ENCODE peak calls at places on chromosome 1, in seven cellular contexts. One of them, this sample, is unnamed. For H3K36me3, the result is how much of the 10 kb centered on the place peaks cover.

GRCh38 chr1:205248793-205249601 is 21.3 kb downstream of the TMCC2 start:
- DNase-seq in breast epithelium: peak
- DNase-seq in upper lobe of left lung: peak
- DNase-seq in HCT116: no peak
- DNase-seq in sigmoid colon: peak
- DNase-seq in SK-N-SH: peak
- DNase-seq in prostate gland: peak
- DNase-seq in this sample: peak

GRCh38 chr1:33641099-33641830 is 168.8 kb downstream of the ZSCAN20 start:
- DNase-seq in breast epithelium: no peak
- DNase-seq in upper lobe of left lung: no peak
- DNase-seq in HCT116: peak
- DNase-seq in sigmoid colon: no peak
- DNase-seq in SK-N-SH: no peak
- DNase-seq in prostate gland: no peak
- DNase-seq in this sample: no peak

GRCh38 chr1:219292341-219292740 is 118.7 kb downstream of the LYPLAL1 start:
- DNase-seq in breast epithelium: no peak
- DNase-seq in upper lobe of left lung: no peak
- DNase-seq in HCT116: no peak
- DNase-seq in sigmoid colon: no peak
- DNase-seq in SK-N-SH: no peak
- DNase-seq in prostate gland: no peak
- DNase-seq in this sample: no peak

GRCh38 chr1:228010921-228011320 is 4.1 kb downstream of the WNT3A start:
- DNase-seq in breast epithelium: peak
- DNase-seq in upper lobe of left lung: peak
- DNase-seq in HCT116: no peak
- DNase-seq in sigmoid colon: peak
- DNase-seq in SK-N-SH: no peak
- DNase-seq in prostate gland: no peak
- DNase-seq in this sample: no peak

GRCh38 chr1:21321963-21322680 is 31.9 kb upstream of the ECE1 start:
- DNase-seq in breast epithelium: no peak
- DNase-seq in upper lobe of left lung: no peak
- DNase-seq in HCT116: no peak
- DNase-seq in sigmoid colon: peak
- DNase-seq in SK-N-SH: no peak
- DNase-seq in prostate gland: no peak
- DNase-seq in this sample: no peak

GRCh38 chr1:60102691-60103090 is 29.1 kb upstream of the C1orf87 start:
- DNase-seq in breast epithelium: no peak
- DNase-seq in upper lobe of left lung: no peak
- DNase-seq in HCT116: no peak
- DNase-seq in sigmoid colon: no peak
- DNase-seq in SK-N-SH: no peak
- DNase-seq in prostate gland: no peak
- DNase-seq in this sample: no peak

GRCh38 chr1:67771152-67771551 is 62.1 kb downstream of the GNG12 start:
- DNase-seq in breast epithelium: no peak
- DNase-seq in upper lobe of left lung: no peak
- DNase-seq in HCT116: no peak
- DNase-seq in sigmoid colon: no peak
- DNase-seq in SK-N-SH: no peak
- DNase-seq in prostate gland: no peak
- DNase-seq in this sample: no peak

GRCh38 chr1:211371406-211372105 is 44.9 kb downstream of the TRAF5 start:
- DNase-seq in breast epithelium: no peak
- DNase-seq in upper lobe of left lung: no peak
- DNase-seq in HCT116: no peak
- DNase-seq in sigmoid colon: no peak
- DNase-seq in SK-N-SH: no peak
- DNase-seq in prostate gland: no peak
- DNase-seq in this sample: no peak

GRCh38 chr1:167722152-167722869 is 529 bp downstream of the MPZL1 start:
- DNase-seq in breast epithelium: no peak
- DNase-seq in upper lobe of left lung: no peak
- DNase-seq in HCT116: no peak
- DNase-seq in sigmoid colon: peak
- DNase-seq in SK-N-SH: peak
- DNase-seq in prostate gland: peak
- DNase-seq in this sample: peak

GRCh38 chr1:58929667-58930325 is 145.9 kb upstream of the JUN start:
- DNase-seq in breast epithelium: no peak
- DNase-seq in upper lobe of left lung: peak
- DNase-seq in HCT116: no peak
- DNase-seq in sigmoid colon: no peak
- DNase-seq in SK-N-SH: no peak
- DNase-seq in prostate gland: no peak
- DNase-seq in this sample: peak

GRCh38 chr1:227330709-227331108 is 12.4 kb upstream of the CDC42BPA start:
- DNase-seq in breast epithelium: no peak
- DNase-seq in upper lobe of left lung: no peak
- DNase-seq in HCT116: no peak
- DNase-seq in sigmoid colon: no peak
- DNase-seq in SK-N-SH: no peak
- DNase-seq in prostate gland: no peak
- DNase-seq in this sample: no peak

GRCh38 chr1:3153197-3153596 is 84.2 kb downstream of the PRDM16 start:
- DNase-seq in breast epithelium: no peak
- DNase-seq in upper lobe of left lung: peak
- DNase-seq in HCT116: no peak
- DNase-seq in sigmoid colon: no peak
- DNase-seq in SK-N-SH: no peak
- DNase-seq in prostate gland: no peak
- DNase-seq in this sample: no peak

GRCh38 chr1:49523764-49524163 is 500.0 kb downstream of the AGBL4 start:
- DNase-seq in breast epithelium: no peak
- DNase-seq in upper lobe of left lung: no peak
- DNase-seq in HCT116: no peak
- DNase-seq in sigmoid colon: no peak
- DNase-seq in SK-N-SH: no peak
- DNase-seq in prostate gland: no peak
- DNase-seq in this sample: no peak

GRCh38 chr1:115139381-115139780 is 50.1 kb upstream of the TSPAN2 start:
- DNase-seq in breast epithelium: no peak
- DNase-seq in upper lobe of left lung: peak
- DNase-seq in HCT116: no peak
- DNase-seq in sigmoid colon: no peak
- DNase-seq in SK-N-SH: peak
- DNase-seq in prostate gland: no peak
- DNase-seq in this sample: no peak

GRCh38 chr1:149903836-149904491 is 4.6 kb downstream of the BOLA1 start:
- DNase-seq in breast epithelium: no peak
- DNase-seq in upper lobe of left lung: no peak
- DNase-seq in HCT116: no peak
- DNase-seq in sigmoid colon: no peak
- DNase-seq in SK-N-SH: no peak
- DNase-seq in prostate gland: no peak
- DNase-seq in this sample: no peak

GRCh38 chr1:156078728-156079127 is 3.5 kb downstream of the MEX3A start:
- DNase-seq in breast epithelium: no peak
- DNase-seq in upper lobe of left lung: no peak
- DNase-seq in HCT116: no peak
- DNase-seq in sigmoid colon: no peak
- DNase-seq in SK-N-SH: no peak
- DNase-seq in prostate gland: no peak
- DNase-seq in this sample: no peak

GRCh38 chr1:156080598-156081173 is 1.6 kb downstream of the MEX3A start:
- DNase-seq in breast epithelium: no peak
- DNase-seq in upper lobe of left lung: no peak
- DNase-seq in HCT116: no peak
- DNase-seq in sigmoid colon: no peak
- DNase-seq in SK-N-SH: peak
- DNase-seq in prostate gland: no peak
- DNase-seq in this sample: no peak

GRCh38 chr1:156081174-156082110 is 823 bp downstream of the MEX3A start:
- DNase-seq in breast epithelium: no peak
- DNase-seq in upper lobe of left lung: peak
- DNase-seq in HCT116: no peak
- DNase-seq in sigmoid colon: no peak
- DNase-seq in SK-N-SH: peak
- DNase-seq in prostate gland: no peak
- DNase-seq in this sample: no peak

GRCh38 chr1:156082111-156083091 is at the start of gene MEX3A:
- DNase-seq in breast epithelium: peak
- DNase-seq in upper lobe of left lung: peak
- DNase-seq in HCT116: no peak
- DNase-seq in sigmoid colon: peak
- DNase-seq in SK-N-SH: peak
- DNase-seq in prostate gland: peak
- DNase-seq in this sample: peak

GRCh38 chr1:156079762-156080597 is 2.3 kb downstream of the MEX3A start:
- DNase-seq in breast epithelium: no peak
- DNase-seq in upper lobe of left lung: no peak
- DNase-seq in HCT116: no peak
- DNase-seq in sigmoid colon: no peak
- DNase-seq in SK-N-SH: no peak
- DNase-seq in prostate gland: no peak
- DNase-seq in this sample: no peak
- H3K4me3 ChIP-seq in breast epithelium: no peak
- H3K4me3 ChIP-seq in upper lobe of left lung: no peak
- H3K4me3 ChIP-seq in HCT116: no peak
- H3K4me3 ChIP-seq in sigmoid colon: no peak
- H3K4me3 ChIP-seq in SK-N-SH: peak
- H3K4me3 ChIP-seq in prostate gland: no peak
- H3K4me3 ChIP-seq in this sample: no peak

DNA sequence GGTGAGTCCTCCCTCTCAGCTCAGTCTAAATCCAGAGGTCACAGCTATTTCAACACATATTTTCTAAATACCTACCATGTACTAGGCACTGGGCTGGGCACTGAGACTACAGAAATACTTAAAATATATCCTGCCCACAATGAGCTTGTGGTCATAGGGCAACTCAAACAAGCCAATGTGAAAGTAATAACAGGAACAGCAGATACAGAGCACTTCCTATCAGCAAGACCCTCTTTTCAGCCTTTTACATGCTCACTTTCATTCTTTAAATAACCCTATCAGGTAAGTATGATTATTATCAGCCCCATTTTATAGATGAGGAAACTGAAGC is 71.9 kb downstream of the CD34 start:
- DNase-seq in breast epithelium: no peak
- DNase-seq in upper lobe of left lung: no peak
- DNase-seq in HCT116: no peak
- DNase-seq in sigmoid colon: no peak
- DNase-seq in SK-N-SH: no peak
- DNase-seq in prostate gland: no peak
- DNase-seq in this sample: no peak
- H3K36me3 ChIP-seq in breast epithelium: under half
- H3K36me3 ChIP-seq in upper lobe of left lung: under half
- H3K36me3 ChIP-seq in HCT116: under half
- H3K36me3 ChIP-seq in sigmoid colon: under half
- H3K36me3 ChIP-seq in SK-N-SH: under half
- H3K36me3 ChIP-seq in prostate gland: under half
- H3K36me3 ChIP-seq in this sample: under half

GRCh38 chr1:26726784-26727183 is 31.0 kb downstream of the ARID1A start:
- DNase-seq in breast epithelium: no peak
- DNase-seq in upper lobe of left lung: no peak
- DNase-seq in HCT116: no peak
- DNase-seq in sigmoid colon: no peak
- DNase-seq in SK-N-SH: no peak
- DNase-seq in prostate gland: no peak
- DNase-seq in this sample: no peak
- TF ChIP-seq POLR2AphosphoS5 in breast epithelium: no peak
- TF ChIP-seq POLR2AphosphoS5 in upper lobe of left lung: no peak
- TF ChIP-seq POLR2AphosphoS5 in HCT116: no peak
- TF ChIP-seq POLR2AphosphoS5 in sigmoid colon: no peak
- TF ChIP-seq POLR2AphosphoS5 in SK-N-SH: no peak
- TF ChIP-seq POLR2AphosphoS5 in prostate gland: no peak
- TF ChIP-seq POLR2AphosphoS5 in this sample: no peak

GRCh38 chr1:85465791-85466134 is 804 bp upstream of the DDAH1 start:
- DNase-seq in breast epithelium: no peak
- DNase-seq in upper lobe of left lung: no peak
- DNase-seq in HCT116: no peak
- DNase-seq in sigmoid colon: no peak
- DNase-seq in SK-N-SH: no peak
- DNase-seq in prostate gland: no peak
- DNase-seq in this sample: no peak
- H3K4me3 ChIP-seq in breast epithelium: peak
- H3K4me3 ChIP-seq in upper lobe of left lung: peak
- H3K4me3 ChIP-seq in HCT116: peak
- H3K4me3 ChIP-seq in sigmoid colon: no peak
- H3K4me3 ChIP-seq in SK-N-SH: peak
- H3K4me3 ChIP-seq in prostate gland: peak
- H3K4me3 ChIP-seq in this sample: peak

GRCh38 chr1:26945138-26945537 is 15.1 kb downstream of the KDF1 start:
- DNase-seq in breast epithelium: no peak
- DNase-seq in upper lobe of left lung: no peak
- DNase-seq in HCT116: no peak
- DNase-seq in sigmoid colon: no peak
- DNase-seq in SK-N-SH: no peak
- DNase-seq in prostate gland: no peak
- DNase-seq in this sample: no peak
- H3K36me3 ChIP-seq in breast epithelium: under half
- H3K36me3 ChIP-seq in upper lobe of left lung: half or more
- H3K36me3 ChIP-seq in HCT116: under half
- H3K36me3 ChIP-seq in sigmoid colon: half or more
- H3K36me3 ChIP-seq in SK-N-SH: under half
- H3K36me3 ChIP-seq in prostate gland: under half
- H3K36me3 ChIP-seq in this sample: under half

DNA sequence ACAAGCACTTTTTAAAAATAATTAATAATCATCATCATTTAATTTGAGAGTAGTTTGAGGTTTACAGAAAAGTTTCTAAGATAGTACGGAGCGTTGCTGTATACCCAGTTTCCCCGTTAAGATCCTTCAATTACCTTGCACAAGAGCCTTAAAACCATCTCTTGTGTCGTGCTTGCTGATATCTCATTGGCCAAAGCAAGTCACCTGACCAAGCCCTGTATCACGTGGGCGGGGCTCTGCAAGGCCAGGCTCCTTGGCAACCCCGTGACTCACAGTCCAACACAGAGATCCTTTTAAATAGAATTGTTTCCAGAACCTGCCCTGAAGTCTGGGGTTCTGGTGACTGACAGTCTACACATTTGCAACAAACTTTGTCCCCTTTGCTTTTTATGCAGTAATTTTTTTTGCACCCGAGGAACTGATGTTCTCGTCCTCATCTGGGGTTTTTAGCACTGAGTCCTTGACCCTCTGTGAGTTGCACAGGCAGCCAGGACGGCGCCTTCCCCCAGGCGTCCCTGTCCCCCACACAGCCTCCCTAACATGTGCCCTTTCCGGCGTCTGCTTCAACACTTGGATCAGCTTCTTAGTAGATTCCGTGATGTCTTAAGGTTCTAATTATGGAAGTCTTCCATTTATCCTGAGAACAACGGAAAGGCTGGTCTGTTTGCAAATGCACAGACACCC is 183.3 kb upstream of the TMEM51 start:
- DNase-seq in breast epithelium: no peak
- DNase-seq in upper lobe of left lung: no peak
- DNase-seq in HCT116: peak
- DNase-seq in sigmoid colon: peak
- DNase-seq in SK-N-SH: peak
- DNase-seq in prostate gland: no peak
- DNase-seq in this sample: peak
- TF ChIP-seq POLR2AphosphoS5 in breast epithelium: no peak
- TF ChIP-seq POLR2AphosphoS5 in upper lobe of left lung: no peak
- TF ChIP-seq POLR2AphosphoS5 in HCT116: no peak
- TF ChIP-seq POLR2AphosphoS5 in sigmoid colon: no peak
- TF ChIP-seq POLR2AphosphoS5 in SK-N-SH: no peak
- TF ChIP-seq POLR2AphosphoS5 in prostate gland: no peak
- TF ChIP-seq POLR2AphosphoS5 in this sample: no peak